ENCODE peak calls at places on chromosome X, in ten cellular contexts. M, Z, V, T, O, S, Q, R, I and N are unnamed samples.

GRCh38 chrX:44314259-44314734 is 29.2 kb downstream of the EFHC2 start:
- DNase-seq in M (no peak), Z (peak; percentile 16), V (peak; percentile 10), T (peak; percentile 42), O (no peak), S (peak; percentile 8), Q (no peak), R (no peak), I (no peak), N (no peak)

GRCh38 chrX:153612413-153612812 is 13.5 kb upstream of the CCNQ start:
- DNase-seq in M (no peak), Z (no peak), V (no peak), T (no peak), O (no peak), S (no peak), Q (no peak), R (no peak), I (no peak), N (no peak)

GRCh38 chrX:130778773-130779172 is 124.2 kb downstream of the ENOX2 start:
- DNase-seq in M (no peak), Z (no peak), V (no peak), T (peak; percentile 1), O (no peak), S (no peak), Q (no peak), R (no peak), I (no peak), N (no peak)

GRCh38 chrX:926070-926469 is 286.4 kb downstream of the CRLF2 start:
- DNase-seq in M (no peak), Z (no peak), V (no peak), T (no peak), O (no peak), S (no peak), Q (no peak), R (no peak), I (no peak), N (no peak)

GRCh38 chrX:3044671-3045070 is 3.4 kb downstream of the ARSF start:
- DNase-seq in M (no peak), Z (no peak), V (no peak), T (no peak), O (no peak), S (no peak), Q (no peak), R (no peak), I (no peak), N (no peak)

GRCh38 chrX:1422135-1422465 is 30.2 kb upstream of the SLC25A6 start:
- DNase-seq in M (no peak), Z (no peak), V (no peak), T (no peak), O (no peak), S (no peak), Q (no peak), R (no peak), I (no peak), N (no peak)

GRCh38 chrX:10106801-10107200 is 50.0 kb upstream of the CLCN4 start:
- DNase-seq in M (no peak), Z (no peak), V (peak; percentile 46), T (no peak), O (peak; percentile 54), S (no peak), Q (no peak), R (no peak), I (peak; percentile 67), N (peak; percentile 44)

GRCh38 chrX:42803320-42803719 is 25.4 kb upstream of the PPP1R2C start:
- DNase-seq in M (no peak), Z (peak; percentile 7), V (no peak), T (no peak), O (no peak), S (no peak), Q (no peak), R (peak; percentile 19), I (no peak), N (no peak)